ENCODE peak calls at places on chromosomes 2 and 18, in four cellular contexts. S is GM03348; W is stimulated activated CD4-positive, alpha-beta T cell treated with anti-CD3 and anti-CD28 coated beads, TNF-alpha, amount 100 ng/mL, for 48 hours; P is COR-L47. J is an unnamed sample.

GRCh38 chr2:160687629-160688028 is 194.0 kb upstream of the RBMS1 start:
- DNase-seq in S (no peak), W (no peak), P (peak), J (peak)

GRCh38 chr2:52178845-52179244 is 1146.9 kb upstream of the NRXN1 start:
- DNase-seq in S (no peak), W (no peak), P (no peak), J (no peak)

GRCh38 chr2:235639387-235639786 is 145.5 kb downstream of the AGAP1 start:
- DNase-seq in S (peak), W (no peak), P (no peak), J (no peak)

GRCh38 chr2:218878486-218878885 is 2.2 kb upstream of the WNT10A start:
- DNase-seq in S (no peak), W (no peak), P (no peak), J (no peak)

GRCh38 chr2:227388537-227389011 is 825 bp upstream of the SCYGR1 start:
- DNase-seq in S (peak), W (no peak), P (no peak), J (no peak)

GRCh38 chr18:7608174-7608550 is 41.0 kb downstream of the PTPRM start:
- DNase-seq in S (peak), W (no peak), P (no peak), J (no peak)

GRCh38 chr2:190409616-190410015 is 1.5 kb downstream of the MFSD6 start:
- DNase-seq in S (no peak), W (no peak), P (peak), J (peak)

GRCh38 chr2:219969508-219969907 is 342.1 kb downstream of the SLC4A3 start:
- DNase-seq in S (peak), W (no peak), P (no peak), J (no peak)

GRCh38 chr18:55402731-55403405 is 185.1 kb downstream of the TCF4 start:
- DNase-seq in S (no peak), W (no peak), P (peak), J (no peak)

GRCh38 chr2:109383505-109384307 is 230.1 kb downstream of the SEPTIN10 start:
- DNase-seq in S (no peak), W (no peak), P (no peak), J (no peak)

GRCh38 chr18:64254399-64255093 is 105.7 kb upstream of the LINC00305 start:
- DNase-seq in S (no peak), W (no peak), P (no peak), J (no peak)

GRCh38 chr2:18645315-18645714 is 55.9 kb upstream of the NT5C1B start:
- DNase-seq in S (no peak), W (no peak), P (no peak), J (no peak)

GRCh38 chr18:69397096-69397495 is 3.6 kb upstream of the DOK6 start:
- DNase-seq in S (peak), W (no peak), P (no peak), J (no peak)

GRCh38 chr2:69464575-69464974 is 27.3 kb upstream of the NFU1 start:
- DNase-seq in S (peak), W (no peak), P (no peak), J (no peak)

GRCh38 chr2:13681936-13682335 is 950.6 kb upstream of the LRATD1 start:
- DNase-seq in S (no peak), W (no peak), P (no peak), J (no peak)

GRCh38 chr2:239186516-239186915 is 214.3 kb downstream of the HDAC4 start:
- DNase-seq in S (no peak), W (no peak), P (no peak), J (no peak)

GRCh38 chr2:240170883-240171282 is 30.4 kb upstream of the OTOS start:
- DNase-seq in S (no peak), W (no peak), P (no peak), J (no peak)

GRCh38 chr18:3056311-3056710 is 43.4 kb upstream of the LPIN2 start:
- DNase-seq in S (no peak), W (no peak), P (no peak), J (no peak)

GRCh38 chr2:137023205-137023604 is 257.9 kb downstream of the THSD7B start:
- DNase-seq in S (no peak), W (no peak), P (no peak), J (no peak)

GRCh38 chr2:167793725-167794124 is 453.7 kb downstream of the STK39 start:
- DNase-seq in S (no peak), W (no peak), P (no peak), J (no peak)

GRCh38 chr2:191593622-191594416 is 84.1 kb upstream of the NABP1 start:
- DNase-seq in S (peak), W (no peak), P (no peak), J (no peak)

GRCh38 chr18:21684731-21685130 is 19.8 kb downstream of the ABHD3 start:
- DNase-seq in S (no peak), W (no peak), P (no peak), J (no peak)

GRCh38 chr2:69734040-69734611 is 7.8 kb upstream of the ANXA4 start:
- DNase-seq in S (no peak), W (no peak), P (no peak), J (no peak)

GRCh38 chr2:231241755-231242507 is 43.5 kb downstream of the ARMC9 start:
- DNase-seq in S (peak), W (no peak), P (no peak), J (no peak)

GRCh38 chr2:170123593-170123992 is 54.4 kb upstream of the MYO3B start:
- DNase-seq in S (no peak), W (no peak), P (no peak), J (no peak)

GRCh38 chr2:180077295-180077906 is 70.3 kb upstream of the CWC22 start:
- DNase-seq in S (peak), W (no peak), P (peak), J (peak)

GRCh38 chr18:38972571-38972970 is 1407.0 kb upstream of the CELF4 start:
- DNase-seq in S (no peak), W (no peak), P (no peak), J (no peak)

GRCh38 chr2:241066893-241067341 is 35.2 kb downstream of the MTERF4 start:
- DNase-seq in S (peak), W (no peak), P (no peak), J (no peak)

GRCh38 chr2:121266543-121267106 is 18.4 kb downstream of the TFCP2L1 start:
- DNase-seq in S (no peak), W (no peak), P (no peak), J (no peak)

J was measured in NCI-H748 treated with DMSO at 0.1 percent for 48 hours.